ENCODE peak calls at places on chromosome 17, in four cellular contexts. G, F, J and U are unnamed samples.

GRCh38 chr17:71995570-71995969 is 125.2 kb upstream of the SOX9 start:
- DNase-seq in J (no peak), F (no peak), G (no peak), U (no peak)

GRCh38 chr17:46770439-46770817 is 48.1 kb downstream of the WNT3 start:
- DNase-seq in J (no peak), G (no peak), F (no peak), U (no peak)

GRCh38 chr17:43212641-43213490 is 1.2 kb downstream of the TMEM106A start:
- DNase-seq in F (no peak), G (no peak), J (no peak), U (no peak)

GRCh38 chr17:27155866-27156265 is 138.0 kb upstream of the WSB1 start:
- DNase-seq in F (no peak), G (no peak), J (no peak), U (no peak)

GRCh38 chr17:7262192-7263070 is at the start of gene CLDN7:
- DNase-seq in F (no peak), J (no peak), G (no peak), U (no peak)

GRCh38 chr17:40178021-40178601 is 841 bp downstream of the RAPGEFL1 start:
- DNase-seq in F (no peak), G (no peak), J (no peak), U (no peak)

GRCh38 chr17:68749742-68750562 is 148.8 kb upstream of the FAM20A start:
- DNase-seq in G (no peak), J (no peak), F (no peak), U (no peak)

GRCh38 chr17:42553866-42554249 is 1.1 kb downstream of the HSD17B1 start:
- DNase-seq in G (no peak), J (no peak), F (no peak), U (no peak)

GRCh38 chr17:3335876-3336275 is 37.7 kb upstream of the OR3A1 start:
- DNase-seq in F (no peak), G (no peak), J (no peak), U (no peak)

GRCh38 chr17:41811549-41812175 is at the start of gene P3H4:
- DNase-seq in J (peak), G (no peak), F (peak), U (peak)

GRCh38 chr17:28726396-28726911 is 421 bp upstream of the TLCD1 start:
- DNase-seq in J (peak), G (no peak), F (peak), U (peak)

GRCh38 chr17:52120465-52120864 is 38.0 kb downstream of the CA10 start:
- DNase-seq in J (no peak), F (no peak), G (no peak), U (no peak)

GRCh38 chr17:67365762-67366192 is 600 bp downstream of the PSMD12 start:
- DNase-seq in G (no peak), J (no peak), F (no peak), U (no peak)

GRCh38 chr17:28379814-28380571 is 8.5 kb downstream of the SARM1 start:
- DNase-seq in J (no peak), F (no peak), G (no peak), U (no peak)

GRCh38 chr17:2853111-2853721 is 57.0 kb downstream of the RAP1GAP2 start:
- DNase-seq in G (no peak), J (no peak), F (peak), U (peak)

GRCh38 chr17:1435326-1435725 is 20.7 kb downstream of the CRK start:
- DNase-seq in F (no peak), G (no peak), J (no peak), U (no peak)

GRCh38 chr17:49984776-49985175 is 10.2 kb downstream of the DLX3 start:
- DNase-seq in F (no peak), G (no peak), J (no peak), U (no peak)

GRCh38 chr17:78412403-78412802 is 34.0 kb downstream of the PGS1 start:
- DNase-seq in G (no peak), F (no peak), J (no peak), U (no peak)

GRCh38 chr17:16286009-16286946 is 67.0 kb downstream of the CENPV start:
- DNase-seq in J (peak), G (peak), F (peak), U (peak)

GRCh38 chr17:4566785-4567184 is 6.4 kb upstream of the GGT6 start:
- DNase-seq in F (peak), G (no peak), J (no peak), U (peak)

GRCh38 chr17:81251943-81252301 is 12.8 kb downstream of the NDUFAF8 start:
- DNase-seq in G (no peak), F (no peak), J (no peak), U (peak)

GRCh38 chr17:9886141-9886930 is 18.7 kb downstream of the RCVRN start:
- DNase-seq in J (no peak), G (no peak), F (no peak), U (no peak)

GRCh38 chr17:68591583-68591982 is 9.6 kb downstream of the FAM20A start:
- DNase-seq in G (no peak), J (no peak), F (peak), U (peak)

GRCh38 chr17:17347956-17348871 is 45.0 kb downstream of the NT5M start:
- DNase-seq in G (no peak), J (no peak), F (no peak), U (no peak)

GRCh38 chr17:6530324-6530920 is 25.9 kb downstream of the PITPNM3 start:
- DNase-seq in J (no peak), G (no peak), F (no peak), U (no peak)

GRCh38 chr17:8117980-8118768 is at the start of gene ALOXE3:
- DNase-seq in F (peak), G (no peak), J (no peak), U (peak)

GRCh38 chr17:44970136-44970737 is 2.1 kb upstream of the C1QL1 start:
- DNase-seq in J (no peak), G (no peak), F (peak), U (peak)

GRCh38 chr17:30336369-30337171 is 2.7 kb upstream of the TMIGD1 start:
- DNase-seq in F (peak), G (no peak), J (peak), U (no peak)

GRCh38 chr17:65468321-65468720 is 93.1 kb downstream of the AXIN2 start:
- DNase-seq in G (no peak), F (no peak), J (no peak), U (no peak)

GRCh38 chr17:75588546-75589016 is 981 bp downstream of the MYO15B start:
- DNase-seq in G (no peak), J (peak), F (peak), U (peak)

GRCh38 chr17:80009391-80010282 is 26.0 kb downstream of the TBC1D16 start:
- DNase-seq in G (no peak), J (no peak), F (no peak), U (no peak)

GRCh38 chr17:57662644-57663308 is 82.3 kb downstream of the CCDC182 start:
- DNase-seq in G (peak), F (peak), J (no peak), U (peak)